ENCODE peak calls at places on chromosome 10, in four cellular contexts. One of them, this sample, is unnamed.

GRCh38 chr10:116775488-116776400 is 33.4 kb upstream of the HSPA12A start:
- DNase-seq in GM23338: no peak
- DNase-seq in endothelial cell of umbilical vein: no peak
- DNase-seq in HCT116: no peak
- DNase-seq in this sample: no peak

GRCh38 chr10:46555366-46555712 is 1.1 kb downstream of the GPRIN2 start:
- DNase-seq in GM23338: peak
- DNase-seq in endothelial cell of umbilical vein: no peak
- DNase-seq in HCT116: no peak
- DNase-seq in this sample: no peak

GRCh38 chr10:124622866-124623536 is 121.2 kb downstream of the FAM53B start:
- DNase-seq in GM23338: no peak
- DNase-seq in endothelial cell of umbilical vein: no peak
- DNase-seq in HCT116: no peak
- DNase-seq in this sample: no peak

GRCh38 chr10:103929396-103929921 is 11.5 kb upstream of the STN1 start:
- DNase-seq in GM23338: no peak
- DNase-seq in endothelial cell of umbilical vein: no peak
- DNase-seq in HCT116: no peak
- DNase-seq in this sample: no peak

GRCh38 chr10:86361134-86362128 is 5.2 kb downstream of the GRID1 start:
- DNase-seq in GM23338: no peak
- DNase-seq in endothelial cell of umbilical vein: no peak
- DNase-seq in HCT116: no peak
- DNase-seq in this sample: peak

GRCh38 chr10:4532976-4533375 is 293.0 kb upstream of the AKR1E2 start:
- DNase-seq in GM23338: no peak
- DNase-seq in endothelial cell of umbilical vein: no peak
- DNase-seq in HCT116: no peak
- DNase-seq in this sample: no peak

GRCh38 chr10:92559051-92559450 is 14.8 kb downstream of the IDE start:
- DNase-seq in GM23338: no peak
- DNase-seq in endothelial cell of umbilical vein: no peak
- DNase-seq in HCT116: no peak
- DNase-seq in this sample: no peak

GRCh38 chr10:130244031-130244927 is 108.1 kb downstream of the GLRX3 start:
- DNase-seq in GM23338: no peak
- DNase-seq in endothelial cell of umbilical vein: no peak
- DNase-seq in HCT116: no peak
- DNase-seq in this sample: no peak

GRCh38 chr10:22550732-22551131 is 163.6 kb downstream of the PIP4K2A start:
- DNase-seq in GM23338: peak
- DNase-seq in endothelial cell of umbilical vein: peak
- DNase-seq in HCT116: peak
- DNase-seq in this sample: peak

GRCh38 chr10:93746844-93747284 is 10.9 kb upstream of the LGI1 start:
- DNase-seq in GM23338: peak
- DNase-seq in endothelial cell of umbilical vein: peak
- DNase-seq in HCT116: peak
- DNase-seq in this sample: no peak

GRCh38 chr10:77901743-77902142 is 24.8 kb downstream of the DLG5 start:
- DNase-seq in GM23338: no peak
- DNase-seq in endothelial cell of umbilical vein: no peak
- DNase-seq in HCT116: no peak
- DNase-seq in this sample: no peak

GRCh38 chr10:47035447-47036337 is 124.5 kb downstream of the PTPN20 start:
- DNase-seq in GM23338: no peak
- DNase-seq in endothelial cell of umbilical vein: no peak
- DNase-seq in HCT116: no peak
- DNase-seq in this sample: peak

GRCh38 chr10:117078168-117078837 is 59.8 kb downstream of the VAX1 start:
- DNase-seq in GM23338: no peak
- DNase-seq in endothelial cell of umbilical vein: no peak
- DNase-seq in HCT116: peak
- DNase-seq in this sample: no peak

GRCh38 chr10:117240105-117240729 is 697 bp upstream of the SLC18A2 start:
- DNase-seq in GM23338: peak
- DNase-seq in endothelial cell of umbilical vein: no peak
- DNase-seq in HCT116: no peak
- DNase-seq in this sample: no peak

GRCh38 chr10:47282005-47282656 is 17.9 kb upstream of the GDF10 start:
- DNase-seq in GM23338: no peak
- DNase-seq in endothelial cell of umbilical vein: no peak
- DNase-seq in HCT116: no peak
- DNase-seq in this sample: no peak

GRCh38 chr10:117318909-117319308 is 56.3 kb downstream of the PDZD8 start:
- DNase-seq in GM23338: no peak
- DNase-seq in endothelial cell of umbilical vein: peak
- DNase-seq in HCT116: no peak
- DNase-seq in this sample: no peak

GRCh38 chr10:70893227-70894006 is 5.1 kb upstream of the PCBD1 start:
- DNase-seq in GM23338: no peak
- DNase-seq in endothelial cell of umbilical vein: no peak
- DNase-seq in HCT116: no peak
- DNase-seq in this sample: no peak

GRCh38 chr10:13555884-13556529 is 27.2 kb upstream of the BEND7 start:
- DNase-seq in GM23338: peak
- DNase-seq in endothelial cell of umbilical vein: no peak
- DNase-seq in HCT116: no peak
- DNase-seq in this sample: no peak

GRCh38 chr10:130017010-130017630 is 53.0 kb upstream of the EBF3 start:
- DNase-seq in GM23338: no peak
- DNase-seq in endothelial cell of umbilical vein: no peak
- DNase-seq in HCT116: no peak
- DNase-seq in this sample: no peak

GRCh38 chr10:104321716-104322415 is 16.4 kb downstream of the ITPRIP start:
- DNase-seq in GM23338: no peak
- DNase-seq in endothelial cell of umbilical vein: no peak
- DNase-seq in HCT116: no peak
- DNase-seq in this sample: no peak

GRCh38 chr10:34786464-34786863 is 28.6 kb downstream of the PARD3 start:
- DNase-seq in GM23338: no peak
- DNase-seq in endothelial cell of umbilical vein: no peak
- DNase-seq in HCT116: no peak
- DNase-seq in this sample: no peak

GRCh38 chr10:80684217-80684616 is 146.5 kb downstream of the SH2D4B start:
- DNase-seq in GM23338: peak
- DNase-seq in endothelial cell of umbilical vein: peak
- DNase-seq in HCT116: peak
- DNase-seq in this sample: no peak

GRCh38 chr10:128629111-128630096 is 503.2 kb upstream of the MKI67 start:
- DNase-seq in GM23338: no peak
- DNase-seq in endothelial cell of umbilical vein: no peak
- DNase-seq in HCT116: peak
- DNase-seq in this sample: no peak

GRCh38 chr10:63260860-63261251 is 127.7 kb downstream of the NRBF2 start:
- DNase-seq in GM23338: no peak
- DNase-seq in endothelial cell of umbilical vein: no peak
- DNase-seq in HCT116: no peak
- DNase-seq in this sample: no peak

GRCh38 chr10:63261496-63261895 is 128.4 kb downstream of the NRBF2 start:
- DNase-seq in GM23338: no peak
- DNase-seq in endothelial cell of umbilical vein: no peak
- DNase-seq in HCT116: no peak
- DNase-seq in this sample: no peak

GRCh38 chr10:63260103-63260859 is 127.2 kb downstream of the NRBF2 start:
- DNase-seq in GM23338: no peak
- DNase-seq in endothelial cell of umbilical vein: no peak
- DNase-seq in HCT116: no peak
- DNase-seq in this sample: no peak

GRCh38 chr10:63264852-63265617 is 131.9 kb downstream of the NRBF2 start:
- DNase-seq in GM23338: peak
- DNase-seq in endothelial cell of umbilical vein: peak
- DNase-seq in HCT116: no peak
- DNase-seq in this sample: no peak

GRCh38 chr10:63262674-63263073 is 129.5 kb downstream of the NRBF2 start:
- DNase-seq in GM23338: no peak
- DNase-seq in endothelial cell of umbilical vein: no peak
- DNase-seq in HCT116: no peak
- DNase-seq in this sample: no peak
- H3K27ac ChIP-seq in GM23338: no peak
- H3K27ac ChIP-seq in endothelial cell of umbilical vein: no peak
- H3K27ac ChIP-seq in HCT116: no peak
- H3K27ac ChIP-seq in this sample: peak

GRCh38 chr10:69847458-69847857 is 45.8 kb downstream of the COL13A1 start:
- DNase-seq in GM23338: no peak
- DNase-seq in endothelial cell of umbilical vein: no peak
- DNase-seq in HCT116: no peak
- DNase-seq in this sample: no peak
- TF ChIP-seq POLR2AphosphoS5 in GM23338: no peak
- TF ChIP-seq POLR2AphosphoS5 in endothelial cell of umbilical vein: no peak
- TF ChIP-seq POLR2AphosphoS5 in HCT116: no peak
- TF ChIP-seq POLR2AphosphoS5 in this sample: no peak

GRCh38 chr10:61958793-61959192 is 57.3 kb downstream of the ARID5B start:
- DNase-seq in GM23338: no peak
- DNase-seq in endothelial cell of umbilical vein: no peak
- DNase-seq in HCT116: no peak
- DNase-seq in this sample: no peak
- H3K27ac ChIP-seq in GM23338: no peak
- H3K27ac ChIP-seq in endothelial cell of umbilical vein: no peak
- H3K27ac ChIP-seq in HCT116: no peak
- H3K27ac ChIP-seq in this sample: no peak

DNA sequence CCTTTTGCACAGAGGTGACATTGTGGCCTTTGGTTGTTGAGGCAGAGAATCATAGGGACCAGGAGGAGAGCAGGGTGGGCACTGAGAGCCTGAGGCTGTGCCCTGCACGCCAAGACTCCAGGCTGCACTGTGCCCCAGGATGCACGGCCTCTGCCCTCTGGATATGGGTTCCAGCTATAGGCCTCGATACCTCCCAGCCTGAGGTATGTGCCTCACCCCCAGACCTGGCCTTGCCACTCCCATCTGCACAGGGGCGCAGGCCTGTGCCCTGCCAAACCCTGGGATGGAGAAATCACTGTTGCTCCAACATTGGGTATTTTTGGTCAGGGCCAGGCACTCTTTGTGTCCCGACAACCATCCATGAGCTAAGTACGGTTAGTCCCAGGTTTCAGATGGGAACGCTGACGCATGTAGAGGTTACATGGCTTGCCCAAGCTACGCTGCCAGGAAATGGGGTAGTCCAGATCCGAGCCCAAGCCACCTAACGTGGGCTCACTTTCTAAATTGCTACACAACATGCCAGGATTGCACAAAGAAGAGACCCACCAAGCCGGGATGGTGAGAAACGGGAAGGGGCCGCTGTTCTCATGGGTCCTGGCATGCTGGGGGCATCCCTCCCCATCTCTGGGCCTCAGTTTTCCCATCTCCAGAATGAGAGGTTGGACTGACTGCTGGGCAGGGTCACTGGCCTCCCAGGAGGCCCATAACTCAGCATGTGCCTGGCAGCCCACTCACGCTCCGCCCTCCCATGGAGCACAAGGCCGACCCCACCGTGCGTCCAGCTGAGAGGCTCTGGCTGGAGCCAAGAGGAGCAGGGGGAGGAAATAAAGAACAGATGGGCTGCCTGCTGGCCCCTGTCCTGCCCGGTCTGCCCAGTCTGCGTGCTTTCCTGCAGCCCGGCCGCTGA is 44.2 kb downstream of the ZCCHC24 start:
- DNase-seq in GM23338: no peak
- DNase-seq in endothelial cell of umbilical vein: no peak
- DNase-seq in HCT116: no peak
- DNase-seq in this sample: peak
- TF ChIP-seq POLR2AphosphoS5 in GM23338: no peak
- TF ChIP-seq POLR2AphosphoS5 in endothelial cell of umbilical vein: no peak
- TF ChIP-seq POLR2AphosphoS5 in HCT116: no peak
- TF ChIP-seq POLR2AphosphoS5 in this sample: peak

This sample was measured in spleen.